ENCODE peak calls at places on chromosomes 11 and 22, in seven cellular contexts. One of them, this sample, is unnamed.

GRCh38 chr11:20211691-20212090 is 51.4 kb upstream of the DBX1 start:
- DNase-seq in CD4-positive, alpha-beta T cell: no peak
- DNase-seq in dorsolateral prefrontal cortex: no peak
- DNase-seq in ovary: no peak
- DNase-seq in neural progenitor cell: no peak
- DNase-seq in WERI-Rb-1: no peak
- DNase-seq in stomach: no peak
- DNase-seq in this sample: no peak

GRCh38 chr11:43693731-43694130 is 13.2 kb downstream of the HSD17B12 start:
- DNase-seq in CD4-positive, alpha-beta T cell: no peak
- DNase-seq in dorsolateral prefrontal cortex: no peak
- DNase-seq in ovary: no peak
- DNase-seq in neural progenitor cell: no peak
- DNase-seq in WERI-Rb-1: no peak
- DNase-seq in stomach: no peak
- DNase-seq in this sample: no peak

GRCh38 chr11:122656073-122656630 is 630 bp downstream of the UBASH3B start:
- DNase-seq in CD4-positive, alpha-beta T cell: peak; percentile 30
- DNase-seq in dorsolateral prefrontal cortex: peak; percentile 42
- DNase-seq in ovary: peak; percentile 52
- DNase-seq in neural progenitor cell: peak; percentile 82
- DNase-seq in WERI-Rb-1: peak; percentile 16
- DNase-seq in stomach: peak; percentile 38
- DNase-seq in this sample: no peak

GRCh38 chr11:43508511-43508918 is 149.8 kb downstream of the TTC17 start:
- DNase-seq in CD4-positive, alpha-beta T cell: no peak
- DNase-seq in dorsolateral prefrontal cortex: no peak
- DNase-seq in ovary: no peak
- DNase-seq in neural progenitor cell: no peak
- DNase-seq in WERI-Rb-1: no peak
- DNase-seq in stomach: no peak
- DNase-seq in this sample: no peak

GRCh38 chr11:116217006-116217405 is 555.8 kb downstream of the BUD13 start:
- DNase-seq in CD4-positive, alpha-beta T cell: no peak
- DNase-seq in dorsolateral prefrontal cortex: peak; percentile 64
- DNase-seq in ovary: no peak
- DNase-seq in neural progenitor cell: no peak
- DNase-seq in WERI-Rb-1: peak; percentile 60
- DNase-seq in stomach: no peak
- DNase-seq in this sample: no peak

GRCh38 chr11:83827520-83827919 is 541.4 kb upstream of the CCDC90B start:
- DNase-seq in CD4-positive, alpha-beta T cell: no peak
- DNase-seq in dorsolateral prefrontal cortex: no peak
- DNase-seq in ovary: no peak
- DNase-seq in neural progenitor cell: no peak
- DNase-seq in WERI-Rb-1: no peak
- DNase-seq in stomach: no peak
- DNase-seq in this sample: no peak

GRCh38 chr11:25737071-25737675 is 594.8 kb upstream of the ANO3 start:
- DNase-seq in CD4-positive, alpha-beta T cell: no peak
- DNase-seq in dorsolateral prefrontal cortex: no peak
- DNase-seq in ovary: no peak
- DNase-seq in neural progenitor cell: no peak
- DNase-seq in WERI-Rb-1: no peak
- DNase-seq in stomach: no peak
- DNase-seq in this sample: no peak

GRCh38 chr11:62054484-62055121 is 69.2 kb upstream of the INCENP start:
- DNase-seq in CD4-positive, alpha-beta T cell: peak; percentile 7
- DNase-seq in dorsolateral prefrontal cortex: no peak
- DNase-seq in ovary: no peak
- DNase-seq in neural progenitor cell: no peak
- DNase-seq in WERI-Rb-1: peak; percentile 33
- DNase-seq in stomach: peak; percentile 48
- DNase-seq in this sample: no peak

GRCh38 chr22:47419239-47419638 is 656.8 kb downstream of the TBC1D22A start:
- DNase-seq in CD4-positive, alpha-beta T cell: no peak
- DNase-seq in dorsolateral prefrontal cortex: no peak
- DNase-seq in ovary: no peak
- DNase-seq in neural progenitor cell: no peak
- DNase-seq in WERI-Rb-1: no peak
- DNase-seq in stomach: no peak
- DNase-seq in this sample: peak; percentile 5

GRCh38 chr11:120606116-120607010 is 94.8 kb downstream of the GRIK4 start:
- DNase-seq in CD4-positive, alpha-beta T cell: no peak
- DNase-seq in dorsolateral prefrontal cortex: no peak
- DNase-seq in ovary: no peak
- DNase-seq in neural progenitor cell: no peak
- DNase-seq in WERI-Rb-1: no peak
- DNase-seq in stomach: no peak
- DNase-seq in this sample: no peak

GRCh38 chr11:122820158-122820557 is 18.1 kb upstream of the CRTAM start:
- DNase-seq in CD4-positive, alpha-beta T cell: no peak
- DNase-seq in dorsolateral prefrontal cortex: no peak
- DNase-seq in ovary: no peak
- DNase-seq in neural progenitor cell: no peak
- DNase-seq in WERI-Rb-1: no peak
- DNase-seq in stomach: no peak
- DNase-seq in this sample: no peak

GRCh38 chr11:102267602-102268001 is 49.7 kb upstream of the BIRC3 start:
- DNase-seq in CD4-positive, alpha-beta T cell: no peak
- DNase-seq in dorsolateral prefrontal cortex: no peak
- DNase-seq in ovary: no peak
- DNase-seq in neural progenitor cell: no peak
- DNase-seq in WERI-Rb-1: no peak
- DNase-seq in stomach: no peak
- DNase-seq in this sample: no peak

GRCh38 chr11:118434553-118435232 is 1.6 kb upstream of the KMT2A start:
- DNase-seq in CD4-positive, alpha-beta T cell: peak; percentile 34
- DNase-seq in dorsolateral prefrontal cortex: peak; percentile 59
- DNase-seq in ovary: peak; percentile 31
- DNase-seq in neural progenitor cell: peak; percentile 77
- DNase-seq in WERI-Rb-1: peak; percentile 64
- DNase-seq in stomach: no peak
- DNase-seq in this sample: no peak

GRCh38 chr11:1077417-1078119 is 2.9 kb downstream of the MUC2 start:
- DNase-seq in CD4-positive, alpha-beta T cell: no peak
- DNase-seq in dorsolateral prefrontal cortex: peak; percentile 26
- DNase-seq in ovary: peak; percentile 8
- DNase-seq in neural progenitor cell: no peak
- DNase-seq in WERI-Rb-1: no peak
- DNase-seq in stomach: no peak
- DNase-seq in this sample: no peak

GRCh38 chr11:101583180-101584128 is at the start of gene TRPC6:
- DNase-seq in CD4-positive, alpha-beta T cell: no peak
- DNase-seq in dorsolateral prefrontal cortex: no peak
- DNase-seq in ovary: peak; percentile 39
- DNase-seq in neural progenitor cell: peak; percentile 73
- DNase-seq in WERI-Rb-1: peak; percentile 33
- DNase-seq in stomach: no peak
- DNase-seq in this sample: no peak

GRCh38 chr22:47659467-47660302 is 897.2 kb downstream of the TBC1D22A start:
- DNase-seq in CD4-positive, alpha-beta T cell: no peak
- DNase-seq in dorsolateral prefrontal cortex: no peak
- DNase-seq in ovary: no peak
- DNase-seq in neural progenitor cell: peak; percentile 44
- DNase-seq in WERI-Rb-1: peak; percentile 39
- DNase-seq in stomach: no peak
- DNase-seq in this sample: peak; percentile 22

GRCh38 chr11:79249341-79249993 is 191.4 kb downstream of the TENM4 start:
- DNase-seq in CD4-positive, alpha-beta T cell: no peak
- DNase-seq in dorsolateral prefrontal cortex: no peak
- DNase-seq in ovary: no peak
- DNase-seq in neural progenitor cell: no peak
- DNase-seq in WERI-Rb-1: no peak
- DNase-seq in stomach: no peak
- DNase-seq in this sample: no peak

GRCh38 chr22:26681395-26681821 is 24.0 kb downstream of the MIAT start:
- DNase-seq in CD4-positive, alpha-beta T cell: no peak
- DNase-seq in dorsolateral prefrontal cortex: no peak
- DNase-seq in ovary: no peak
- DNase-seq in neural progenitor cell: peak; percentile 83
- DNase-seq in WERI-Rb-1: no peak
- DNase-seq in stomach: no peak
- DNase-seq in this sample: no peak
- TF ChIP-seq CTCF in CD4-positive, alpha-beta T cell: no peak
- TF ChIP-seq CTCF in dorsolateral prefrontal cortex: no peak
- TF ChIP-seq CTCF in ovary: no peak
- TF ChIP-seq CTCF in neural progenitor cell: no peak
- TF ChIP-seq CTCF in WERI-Rb-1: no peak
- TF ChIP-seq CTCF in stomach: no peak
- TF ChIP-seq CTCF in this sample: no peak

DNA sequence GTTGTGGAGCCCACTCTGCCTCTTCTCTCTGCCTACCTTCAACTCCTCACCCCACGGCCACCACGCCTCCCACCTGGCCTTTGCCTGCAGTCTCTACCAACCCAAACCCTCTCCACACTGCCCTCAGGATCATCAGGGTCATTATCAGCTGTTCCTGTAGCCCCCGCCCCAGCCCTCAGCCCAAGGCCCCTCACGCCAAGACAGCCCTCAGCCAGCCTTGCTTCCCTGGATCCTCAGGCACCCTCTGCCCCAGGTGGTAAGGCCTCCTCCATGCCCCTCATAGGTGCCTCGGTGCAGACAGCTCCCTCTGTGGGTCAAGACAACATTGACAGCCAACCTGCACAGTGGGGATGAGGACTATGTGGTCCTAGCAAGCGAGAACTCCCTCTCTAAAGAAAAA is 1.7 kb downstream of the SBF1 start:
- DNase-seq in CD4-positive, alpha-beta T cell: peak; percentile 49
- DNase-seq in dorsolateral prefrontal cortex: no peak
- DNase-seq in ovary: no peak
- DNase-seq in neural progenitor cell: peak; percentile 38
- DNase-seq in WERI-Rb-1: peak; percentile 47
- DNase-seq in stomach: no peak
- DNase-seq in this sample: no peak
- TF ChIP-seq CTCF in CD4-positive, alpha-beta T cell: no peak
- TF ChIP-seq CTCF in dorsolateral prefrontal cortex: no peak
- TF ChIP-seq CTCF in ovary: no peak
- TF ChIP-seq CTCF in neural progenitor cell: peak; percentile 40
- TF ChIP-seq CTCF in WERI-Rb-1: peak; percentile 57
- TF ChIP-seq CTCF in stomach: no peak
- TF ChIP-seq CTCF in this sample: no peak

DNA sequence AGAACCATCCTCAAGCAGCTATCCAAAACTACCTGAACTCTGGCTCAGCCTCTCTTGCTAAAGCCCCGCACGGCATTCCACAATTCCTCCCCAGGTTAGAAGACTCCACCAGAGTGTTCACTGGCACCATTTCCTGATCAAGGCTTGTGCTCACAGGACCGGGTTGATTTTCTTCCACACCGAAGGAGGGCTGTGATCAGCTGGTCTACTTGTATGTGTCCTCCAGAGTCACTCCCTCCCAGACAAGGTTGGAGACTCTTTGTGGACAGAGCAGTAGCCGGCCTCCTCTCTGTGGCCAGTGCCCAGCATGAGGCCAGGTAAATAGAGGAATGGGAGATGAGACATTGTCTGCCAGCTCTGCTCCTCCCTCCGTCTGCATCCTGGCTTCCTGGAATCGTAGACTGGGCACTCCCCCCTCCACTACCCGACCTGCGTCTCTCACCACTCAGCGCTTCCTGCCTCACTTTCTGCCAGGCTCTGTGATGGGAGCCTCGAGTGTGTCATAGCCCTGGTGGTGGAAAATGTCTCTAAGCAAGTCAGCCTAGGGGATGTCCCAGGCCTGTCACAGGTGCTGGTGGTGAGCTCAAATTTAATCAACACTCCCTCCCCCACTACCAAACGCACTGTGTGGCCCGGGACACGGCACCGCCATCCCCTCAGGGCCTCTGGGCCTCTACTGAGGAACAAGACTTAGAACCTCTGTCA is 12.5 kb upstream of the TMPRSS6 start:
- DNase-seq in CD4-positive, alpha-beta T cell: peak; percentile 94
- DNase-seq in dorsolateral prefrontal cortex: no peak
- DNase-seq in ovary: no peak
- DNase-seq in neural progenitor cell: no peak
- DNase-seq in WERI-Rb-1: no peak
- DNase-seq in stomach: peak; percentile 32
- DNase-seq in this sample: no peak
- TF ChIP-seq CTCF in CD4-positive, alpha-beta T cell: peak; percentile 35
- TF ChIP-seq CTCF in dorsolateral prefrontal cortex: no peak
- TF ChIP-seq CTCF in ovary: no peak
- TF ChIP-seq CTCF in neural progenitor cell: no peak
- TF ChIP-seq CTCF in WERI-Rb-1: no peak
- TF ChIP-seq CTCF in stomach: no peak
- TF ChIP-seq CTCF in this sample: no peak

GRCh38 chr11:16807306-16807705 is 68.9 kb downstream of the C11orf58 start:
- DNase-seq in CD4-positive, alpha-beta T cell: no peak
- DNase-seq in dorsolateral prefrontal cortex: no peak
- DNase-seq in ovary: no peak
- DNase-seq in neural progenitor cell: no peak
- DNase-seq in WERI-Rb-1: no peak
- DNase-seq in stomach: no peak
- DNase-seq in this sample: no peak

GRCh38 chr11:16809901-16810668 is 71.6 kb downstream of the C11orf58 start:
- DNase-seq in CD4-positive, alpha-beta T cell: no peak
- DNase-seq in dorsolateral prefrontal cortex: peak; percentile 77
- DNase-seq in ovary: no peak
- DNase-seq in neural progenitor cell: no peak
- DNase-seq in WERI-Rb-1: no peak
- DNase-seq in stomach: no peak
- DNase-seq in this sample: no peak

GRCh38 chr11:16804104-16804947 is 65.9 kb downstream of the C11orf58 start:
- DNase-seq in CD4-positive, alpha-beta T cell: no peak
- DNase-seq in dorsolateral prefrontal cortex: no peak
- DNase-seq in ovary: no peak
- DNase-seq in neural progenitor cell: no peak
- DNase-seq in WERI-Rb-1: no peak
- DNase-seq in stomach: peak; percentile 40
- DNase-seq in this sample: no peak

GRCh38 chr11:16806791-16807190 is 68.3 kb downstream of the C11orf58 start:
- DNase-seq in CD4-positive, alpha-beta T cell: no peak
- DNase-seq in dorsolateral prefrontal cortex: peak; percentile 55
- DNase-seq in ovary: no peak
- DNase-seq in neural progenitor cell: no peak
- DNase-seq in WERI-Rb-1: no peak
- DNase-seq in stomach: no peak
- DNase-seq in this sample: no peak

DNA sequence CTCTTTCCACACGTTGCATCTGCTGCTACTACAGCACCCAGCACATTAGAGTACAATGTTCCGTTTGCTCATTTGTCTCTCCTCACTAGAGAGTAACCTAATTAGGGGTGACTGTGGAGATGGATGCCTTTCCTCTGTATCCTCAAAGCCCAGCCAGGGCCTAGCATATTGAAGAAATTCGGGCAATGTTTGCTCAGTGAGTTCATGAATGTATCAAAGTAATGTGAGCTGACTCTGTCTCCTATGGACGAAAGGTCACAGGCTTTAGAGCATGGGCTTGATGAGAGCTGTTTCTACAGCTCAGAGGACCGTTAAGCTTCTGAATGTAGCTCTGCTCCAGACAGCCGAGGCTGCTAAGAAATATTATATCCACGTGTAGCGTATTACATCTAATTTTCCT is 67.5 kb downstream of the C11orf58 start:
- DNase-seq in CD4-positive, alpha-beta T cell: no peak
- DNase-seq in dorsolateral prefrontal cortex: no peak
- DNase-seq in ovary: no peak
- DNase-seq in neural progenitor cell: no peak
- DNase-seq in WERI-Rb-1: no peak
- DNase-seq in stomach: no peak
- DNase-seq in this sample: no peak
- TF ChIP-seq CTCF in CD4-positive, alpha-beta T cell: no peak
- TF ChIP-seq CTCF in dorsolateral prefrontal cortex: no peak
- TF ChIP-seq CTCF in ovary: no peak
- TF ChIP-seq CTCF in neural progenitor cell: no peak
- TF ChIP-seq CTCF in WERI-Rb-1: no peak
- TF ChIP-seq CTCF in stomach: no peak
- TF ChIP-seq CTCF in this sample: no peak